ENCODE peak calls at places on chromosome 21, in four cellular contexts. T is GM12878, P is HepG2, F is K562. Y is an unnamed sample.

GRCh38 chr21:45078877-45079281 is 4.5 kb downstream of the ADARB1 start:
- DNase-seq in F (no peak), T (no peak), P (no peak), Y (no peak)

GRCh38 chr21:31008355-31008754 is 29.9 kb downstream of the KRTAP19-8 start:
- DNase-seq in T (no peak), P (no peak), F (no peak), Y (no peak)

GRCh38 chr21:46181436-46181835 is 2.8 kb downstream of the SPATC1L start:
- DNase-seq in T (no peak), P (no peak), F (no peak), Y (no peak)

GRCh38 chr21:44657635-44658183 is at the start of gene KRTAP12-3:
- DNase-seq in T (no peak), F (no peak), P (no peak), Y (no peak)

GRCh38 chr21:17570773-17571172 is 41.9 kb downstream of the BTG3 start:
- DNase-seq in P (no peak), T (no peak), F (no peak), Y (no peak)

GRCh38 chr21:32566990-32567389 is 18.3 kb downstream of the TCP10L start:
- DNase-seq in F (no peak), P (no peak), T (no peak), Y (no peak)

GRCh38 chr21:16455978-16456377 is 726.2 kb downstream of the USP25 start:
- DNase-seq in T (no peak), F (no peak), P (no peak), Y (no peak)

GRCh38 chr21:19523731-19524130 is 1120.1 kb upstream of the TMPRSS15 start:
- DNase-seq in P (no peak), F (no peak), T (no peak), Y (no peak)

GRCh38 chr21:45378258-45378966 is 26.6 kb upstream of the COL18A1 start:
- DNase-seq in P (no peak), T (no peak), F (no peak), Y (peak; percentile 41)

GRCh38 chr21:44800103-44800502 is 1.5 kb downstream of the UBE2G2 start:
- DNase-seq in P (peak; percentile 63), F (no peak), T (no peak), Y (no peak)

GRCh38 chr21:31180256-31181088 is 142.2 kb upstream of the KRTAP19-8 start:
- DNase-seq in T (no peak), P (peak; percentile 13), F (peak; percentile 25), Y (no peak)

GRCh38 chr21:45545691-45546531 is 3.7 kb upstream of the SLC19A1 start:
- DNase-seq in P (no peak), F (no peak), T (no peak), Y (no peak)

GRCh38 chr21:18053151-18053550 is 191.5 kb upstream of the CHODL start:
- DNase-seq in P (no peak), T (no peak), F (no peak), Y (no peak)

GRCh38 chr21:43884861-43885370 is 19.9 kb downstream of the AGPAT3 start:
- DNase-seq in P (peak; percentile 80), T (no peak), F (no peak), Y (no peak)

GRCh38 chr21:17903029-17903806 is 84.1 kb upstream of the C21orf91 start:
- DNase-seq in F (no peak), T (no peak), P (no peak), Y (no peak)

GRCh38 chr21:16587671-16588379 is 858.0 kb downstream of the USP25 start:
- DNase-seq in T (no peak), P (no peak), F (no peak), Y (no peak)

GRCh38 chr21:44572959-44573583 is 458 bp upstream of the KRTAP10-4 start:
- DNase-seq in F (no peak), T (no peak), P (peak; percentile 43), Y (no peak)

GRCh38 chr21:45439171-45439872 is 34.4 kb downstream of the COL18A1 start:
- DNase-seq in F (peak; percentile 90), T (no peak), P (peak; percentile 59), Y (peak; percentile 87)

GRCh38 chr21:22020221-22020620 is 1022.0 kb downstream of the NCAM2 start:
- DNase-seq in T (no peak), P (no peak), F (no peak), Y (no peak)

GRCh38 chr21:26140185-26140584 is 30.4 kb downstream of the APP start:
- DNase-seq in T (no peak), F (no peak), P (peak; percentile 50), Y (no peak)

GRCh38 chr21:46295177-46295711 is 9.1 kb downstream of the YBEY start:
- DNase-seq in T (no peak), P (peak; percentile 39), F (peak; percentile 70), Y (no peak)

GRCh38 chr21:25929859-25930520 is 195.2 kb downstream of the GABPA start:
- DNase-seq in F (peak; percentile 17), P (no peak), T (no peak), Y (no peak)

GRCh38 chr21:44533891-44534627 is 5.9 kb downstream of the KRTAP10-1 start:
- DNase-seq in T (no peak), F (peak; percentile 78), P (no peak), Y (peak; percentile 26)

GRCh38 chr21:21436012-21436545 is 437.9 kb downstream of the NCAM2 start:
- DNase-seq in P (no peak), F (no peak), T (no peak), Y (no peak)

GRCh38 chr21:46243325-46243724 is 14.8 kb upstream of the LSS start:
- DNase-seq in T (no peak), P (no peak), F (no peak), Y (no peak)

GRCh38 chr21:29801122-29801521 is 138.7 kb downstream of the GRIK1 start:
- DNase-seq in P (no peak), F (no peak), T (no peak), Y (no peak)

GRCh38 chr21:28308516-28308915 is 684.2 kb downstream of the LTN1 start:
- DNase-seq in F (no peak), P (no peak), T (no peak), Y (no peak)

GRCh38 chr21:45737485-45738166 is 94.1 kb downstream of the PCBP3 start:
- DNase-seq in P (no peak), F (no peak), T (no peak), Y (no peak)

GRCh38 chr21:44087426-44088400 is 19.5 kb upstream of the PWP2 start:
- DNase-seq in T (no peak), F (no peak), P (no peak), Y (no peak)

GRCh38 chr21:31293986-31294385 is 50.1 kb downstream of the TIAM1 start:
- DNase-seq in T (no peak), P (no peak), F (no peak), Y (no peak)

GRCh38 chr21:18991846-18992245 is 588.3 kb upstream of the TMPRSS15 start:
- DNase-seq in F (no peak), P (no peak), T (no peak), Y (no peak)

GRCh38 chr21:36235058-36235582 is 78.5 kb downstream of the DOP1B start:
- DNase-seq in F (no peak), P (peak; percentile 95), T (no peak), Y (no peak)

GRCh38 chr21:44926364-44927101 is 5.8 kb upstream of the ITGB2 start:
- DNase-seq in F (no peak), P (no peak), T (no peak), Y (no peak)

GRCh38 chr21:22200378-22201092 is 1202.3 kb downstream of the NCAM2 start:
- DNase-seq in T (no peak), P (no peak), F (no peak), Y (no peak)

GRCh38 chr21:45982758-45983731 is 1.5 kb downstream of the COL6A1 start:
- DNase-seq in F (no peak), T (no peak), P (no peak), Y (peak; percentile 42)

GRCh38 chr21:30306821-30307330 is 13.2 kb downstream of the KRTAP26-1 start:
- DNase-seq in P (no peak), T (no peak), F (no peak), Y (no peak)

GRCh38 chr21:44965251-44966022 is 25.6 kb downstream of the SLX9 start:
- DNase-seq in T (no peak), F (no peak), P (no peak), Y (no peak)

GRCh38 chr21:20790113-20790512 is 208.1 kb upstream of the NCAM2 start:
- DNase-seq in T (no peak), P (no peak), F (no peak), Y (no peak)

GRCh38 chr21:46509760-46510159 is 51.1 kb downstream of the DIP2A start:
- DNase-seq in T (no peak), P (peak; percentile 87), F (no peak), Y (no peak)

GRCh38 chr21:33987461-33987860 is 71.9 kb upstream of the ATP5PO start:
- DNase-seq in F (no peak), T (no peak), P (no peak), Y (no peak)

GRCh38 chr21:33985117-33986050 is 69.8 kb upstream of the ATP5PO start:
- DNase-seq in P (no peak), F (no peak), T (no peak), Y (no peak)

GRCh38 chr21:33980276-33980916 is 64.8 kb upstream of the ATP5PO start:
- DNase-seq in F (no peak), T (no peak), P (peak; percentile 74), Y (no peak)

GRCh38 chr21:33981341-33982101 is 65.9 kb upstream of the ATP5PO start:
- DNase-seq in F (no peak), T (no peak), P (no peak), Y (no peak)

DNA sequence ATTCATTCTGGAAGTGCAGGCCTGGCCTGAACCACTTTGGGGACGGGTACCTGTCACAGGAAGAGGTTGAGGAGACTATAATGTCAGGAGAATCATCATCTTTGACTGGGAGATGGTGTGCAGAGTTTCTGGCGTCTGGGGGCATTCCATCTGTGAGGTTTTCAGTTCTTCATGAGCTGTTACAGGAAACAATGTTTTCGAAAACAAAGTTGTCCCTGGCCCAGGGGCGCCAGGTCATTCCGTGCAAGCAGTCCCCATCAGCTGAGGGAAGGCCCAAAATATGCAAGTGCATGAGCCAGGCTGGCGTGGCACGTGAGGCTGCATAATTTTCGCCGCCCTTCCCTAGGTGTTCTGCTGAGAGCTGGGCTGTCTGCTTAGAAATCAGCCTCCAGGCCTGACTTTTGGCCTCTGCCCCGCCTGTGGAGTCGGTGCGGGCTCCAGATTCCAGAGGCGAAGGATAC is 68.4 kb upstream of the ATP5PO start:
- DNase-seq in F (no peak), P (no peak), T (peak; percentile 58), Y (no peak)
- TF ChIP-seq SP1 in F (no peak), P (no peak), T (peak; percentile 6), Y (no peak)

GRCh38 chr21:41348434-41348833 is 13.4 kb upstream of the MX2 start:
- DNase-seq in T (no peak), P (no peak), F (no peak), Y (no peak)
- TF ChIP-seq CBFB in T (no peak), P (no peak), F (no peak), Y (no peak)

DNA sequence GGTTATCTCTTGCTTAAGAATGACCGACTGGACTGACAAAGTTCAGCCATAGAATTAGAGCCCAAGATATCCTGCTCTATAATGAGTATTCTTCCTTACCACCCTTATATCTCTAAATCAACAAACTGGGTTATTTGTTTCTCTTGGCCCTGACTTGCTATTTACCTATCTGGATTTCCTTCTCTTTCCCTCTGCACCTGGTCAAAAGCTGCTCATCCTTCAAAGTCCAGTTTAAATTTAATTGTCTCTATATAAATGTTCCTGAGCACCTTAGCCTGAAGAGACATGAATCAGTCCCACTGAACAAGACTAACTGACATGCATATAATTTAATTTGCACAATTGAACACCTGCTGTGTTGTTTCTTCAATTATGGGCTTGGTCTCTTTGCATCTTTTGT is 127.1 kb upstream of the KCNJ15 start:
- DNase-seq in F (no peak), P (no peak), T (no peak), Y (no peak)
- TF ChIP-seq SP1 in F (no peak), P (no peak), T (no peak), Y (no peak)

GRCh38 chr21:34284613-34285160 is 79.1 kb upstream of the KCNE2 start:
- DNase-seq in F (no peak), T (no peak), P (no peak), Y (no peak)
- TF ChIP-seq CBFB in F (no peak), T (no peak), P (no peak), Y (no peak)